ENCODE peak calls at places on chromosomes 6 and 20, in seven cellular contexts. One of them, this sample, is unnamed.

GRCh38 chr20:50717974-50718761 is 13.2 kb upstream of the PARD6B start:
- DNase-seq in HCT116: no peak
- DNase-seq in GM12878: no peak
- DNase-seq in HepG2: no peak
- DNase-seq in SK-N-SH: no peak
- DNase-seq in K562: no peak
- DNase-seq in H1: no peak
- DNase-seq in this sample: no peak

GRCh38 chr6:66964216-66964615 is 1257.2 kb upstream of the EYS start:
- DNase-seq in HCT116: no peak
- DNase-seq in GM12878: no peak
- DNase-seq in HepG2: no peak
- DNase-seq in SK-N-SH: no peak
- DNase-seq in K562: no peak
- DNase-seq in H1: no peak
- DNase-seq in this sample: no peak

GRCh38 chr6:28266962-28267694 is at the start of gene ZSCAN26:
- DNase-seq in HCT116: peak
- DNase-seq in GM12878: peak
- DNase-seq in HepG2: peak
- DNase-seq in SK-N-SH: peak
- DNase-seq in K562: peak
- DNase-seq in H1: peak
- DNase-seq in this sample: peak

GRCh38 chr20:58649288-58650180 is 1.5 kb upstream of the STX16 start:
- DNase-seq in HCT116: no peak
- DNase-seq in GM12878: no peak
- DNase-seq in HepG2: no peak
- DNase-seq in SK-N-SH: no peak
- DNase-seq in K562: no peak
- DNase-seq in H1: peak
- DNase-seq in this sample: no peak

GRCh38 chr20:36591854-36592641 is 13.5 kb upstream of the RAB5IF start:
- DNase-seq in HCT116: peak
- DNase-seq in GM12878: no peak
- DNase-seq in HepG2: peak
- DNase-seq in SK-N-SH: peak
- DNase-seq in K562: peak
- DNase-seq in H1: no peak
- DNase-seq in this sample: no peak

GRCh38 chr20:25532015-25532751 is 53.1 kb downstream of the NINL start:
- DNase-seq in HCT116: no peak
- DNase-seq in GM12878: no peak
- DNase-seq in HepG2: peak
- DNase-seq in SK-N-SH: peak
- DNase-seq in K562: peak
- DNase-seq in H1: peak
- DNase-seq in this sample: no peak

GRCh38 chr6:73134588-73134987 is 90.7 kb downstream of the KHDC1L start:
- DNase-seq in HCT116: peak
- DNase-seq in GM12878: no peak
- DNase-seq in HepG2: peak
- DNase-seq in SK-N-SH: peak
- DNase-seq in K562: peak
- DNase-seq in H1: peak
- DNase-seq in this sample: peak

GRCh38 chr6:156689656-156690055 is 87.5 kb upstream of the ARID1B start:
- DNase-seq in HCT116: no peak
- DNase-seq in GM12878: no peak
- DNase-seq in HepG2: no peak
- DNase-seq in SK-N-SH: no peak
- DNase-seq in K562: no peak
- DNase-seq in H1: no peak
- DNase-seq in this sample: no peak

GRCh38 chr6:110328231-110328630 is 29.9 kb downstream of the METTL24 start:
- DNase-seq in HCT116: no peak
- DNase-seq in GM12878: no peak
- DNase-seq in HepG2: no peak
- DNase-seq in SK-N-SH: no peak
- DNase-seq in K562: no peak
- DNase-seq in H1: no peak
- DNase-seq in this sample: no peak

GRCh38 chr6:137155830-137156229 is 17.6 kb downstream of the IL22RA2 start:
- DNase-seq in HCT116: no peak
- DNase-seq in GM12878: peak
- DNase-seq in HepG2: no peak
- DNase-seq in SK-N-SH: no peak
- DNase-seq in K562: no peak
- DNase-seq in H1: no peak
- DNase-seq in this sample: no peak

GRCh38 chr6:128310061-128310460 is 210.3 kb downstream of the PTPRK start:
- DNase-seq in HCT116: no peak
- DNase-seq in GM12878: no peak
- DNase-seq in HepG2: no peak
- DNase-seq in SK-N-SH: no peak
- DNase-seq in K562: no peak
- DNase-seq in H1: no peak
- DNase-seq in this sample: no peak

GRCh38 chr6:70725817-70726413 is 58.2 kb downstream of the SMAP1 start:
- DNase-seq in HCT116: no peak
- DNase-seq in GM12878: no peak
- DNase-seq in HepG2: no peak
- DNase-seq in SK-N-SH: no peak
- DNase-seq in K562: no peak
- DNase-seq in H1: no peak
- DNase-seq in this sample: no peak

GRCh38 chr6:128425855-128426254 is 94.5 kb downstream of the PTPRK start:
- DNase-seq in HCT116: no peak
- DNase-seq in GM12878: no peak
- DNase-seq in HepG2: no peak
- DNase-seq in SK-N-SH: no peak
- DNase-seq in K562: no peak
- DNase-seq in H1: no peak
- DNase-seq in this sample: no peak

GRCh38 chr6:45509426-45509825 is 131.7 kb upstream of the SUPT3H start:
- DNase-seq in HCT116: no peak
- DNase-seq in GM12878: no peak
- DNase-seq in HepG2: no peak
- DNase-seq in SK-N-SH: no peak
- DNase-seq in K562: no peak
- DNase-seq in H1: no peak
- DNase-seq in this sample: no peak

GRCh38 chr6:149934249-149935156 is 7.3 kb upstream of the ULBP2 start:
- DNase-seq in HCT116: peak
- DNase-seq in GM12878: peak
- DNase-seq in HepG2: peak
- DNase-seq in SK-N-SH: peak
- DNase-seq in K562: peak
- DNase-seq in H1: peak
- DNase-seq in this sample: no peak

GRCh38 chr20:373171-373890 is 7.2 kb upstream of the TRIB3 start:
- DNase-seq in HCT116: peak
- DNase-seq in GM12878: no peak
- DNase-seq in HepG2: peak
- DNase-seq in SK-N-SH: peak
- DNase-seq in K562: peak
- DNase-seq in H1: no peak
- DNase-seq in this sample: no peak

GRCh38 chr6:108793449-108794134 is 54.6 kb upstream of the ARMC2 start:
- DNase-seq in HCT116: no peak
- DNase-seq in GM12878: no peak
- DNase-seq in HepG2: peak
- DNase-seq in SK-N-SH: peak
- DNase-seq in K562: no peak
- DNase-seq in H1: no peak
- DNase-seq in this sample: no peak

GRCh38 chr6:154432533-154433476 is 76.2 kb upstream of the IPCEF1 start:
- DNase-seq in HCT116: no peak
- DNase-seq in GM12878: no peak
- DNase-seq in HepG2: no peak
- DNase-seq in SK-N-SH: no peak
- DNase-seq in K562: peak
- DNase-seq in H1: no peak
- DNase-seq in this sample: no peak

GRCh38 chr20:4014031-4014474 is 1.3 kb downstream of the RNF24 start:
- DNase-seq in HCT116: peak
- DNase-seq in GM12878: no peak
- DNase-seq in HepG2: peak
- DNase-seq in SK-N-SH: peak
- DNase-seq in K562: peak
- DNase-seq in H1: no peak
- DNase-seq in this sample: no peak

GRCh38 chr6:4017847-4018193 is 61.1 kb downstream of the FAM217A start:
- DNase-seq in HCT116: peak
- DNase-seq in GM12878: no peak
- DNase-seq in HepG2: peak
- DNase-seq in SK-N-SH: peak
- DNase-seq in K562: no peak
- DNase-seq in H1: no peak
- DNase-seq in this sample: no peak

GRCh38 chr20:58682656-58683055 is 9.9 kb upstream of the NPEPL1 start:
- DNase-seq in HCT116: no peak
- DNase-seq in GM12878: no peak
- DNase-seq in HepG2: no peak
- DNase-seq in SK-N-SH: no peak
- DNase-seq in K562: no peak
- DNase-seq in H1: no peak
- DNase-seq in this sample: no peak

GRCh38 chr20:40632346-40632976 is 56.6 kb downstream of the MAFB start:
- DNase-seq in HCT116: no peak
- DNase-seq in GM12878: no peak
- DNase-seq in HepG2: no peak
- DNase-seq in SK-N-SH: no peak
- DNase-seq in K562: no peak
- DNase-seq in H1: no peak
- DNase-seq in this sample: no peak

GRCh38 chr6:39202166-39202565 is 27.1 kb downstream of the KCNK5 start:
- DNase-seq in HCT116: no peak
- DNase-seq in GM12878: no peak
- DNase-seq in HepG2: no peak
- DNase-seq in SK-N-SH: no peak
- DNase-seq in K562: no peak
- DNase-seq in H1: no peak
- DNase-seq in this sample: no peak

GRCh38 chr6:39204646-39205244 is 24.5 kb downstream of the KCNK5 start:
- DNase-seq in HCT116: no peak
- DNase-seq in GM12878: no peak
- DNase-seq in HepG2: no peak
- DNase-seq in SK-N-SH: no peak
- DNase-seq in K562: no peak
- DNase-seq in H1: peak
- DNase-seq in this sample: no peak

GRCh38 chr6:39206250-39206721 is 23.0 kb downstream of the KCNK5 start:
- DNase-seq in HCT116: no peak
- DNase-seq in GM12878: no peak
- DNase-seq in HepG2: no peak
- DNase-seq in SK-N-SH: no peak
- DNase-seq in K562: peak
- DNase-seq in H1: no peak
- DNase-seq in this sample: no peak

GRCh38 chr6:39203398-39203797 is 25.9 kb downstream of the KCNK5 start:
- DNase-seq in HCT116: no peak
- DNase-seq in GM12878: no peak
- DNase-seq in HepG2: no peak
- DNase-seq in SK-N-SH: no peak
- DNase-seq in K562: no peak
- DNase-seq in H1: no peak
- DNase-seq in this sample: no peak

GRCh38 chr6:39203804-39204495 is 25.3 kb downstream of the KCNK5 start:
- DNase-seq in HCT116: peak
- DNase-seq in GM12878: no peak
- DNase-seq in HepG2: no peak
- DNase-seq in SK-N-SH: no peak
- DNase-seq in K562: no peak
- DNase-seq in H1: no peak
- DNase-seq in this sample: no peak
- TF ChIP-seq YY1 in HCT116: no peak
- TF ChIP-seq YY1 in GM12878: no peak
- TF ChIP-seq YY1 in HepG2: no peak
- TF ChIP-seq YY1 in SK-N-SH: no peak
- TF ChIP-seq YY1 in K562: no peak
- TF ChIP-seq YY1 in H1: no peak
- TF ChIP-seq YY1 in this sample: no peak

GRCh38 chr6:87124074-87124473 is 29.2 kb upstream of the CGA start:
- DNase-seq in HCT116: no peak
- DNase-seq in GM12878: no peak
- DNase-seq in HepG2: no peak
- DNase-seq in SK-N-SH: no peak
- DNase-seq in K562: no peak
- DNase-seq in H1: no peak
- DNase-seq in this sample: no peak
- TF ChIP-seq YY1 in HCT116: no peak
- TF ChIP-seq YY1 in GM12878: no peak
- TF ChIP-seq YY1 in HepG2: no peak
- TF ChIP-seq YY1 in SK-N-SH: no peak
- TF ChIP-seq YY1 in K562: no peak
- TF ChIP-seq YY1 in H1: no peak
- TF ChIP-seq YY1 in this sample: no peak

GRCh38 chr6:132797975-132798819 is at the start of gene SLC18B1:
- DNase-seq in HCT116: no peak
- DNase-seq in GM12878: no peak
- DNase-seq in HepG2: peak
- DNase-seq in SK-N-SH: peak
- DNase-seq in K562: peak
- DNase-seq in H1: peak
- DNase-seq in this sample: no peak
- TF ChIP-seq YY1 in HCT116: no peak
- TF ChIP-seq YY1 in GM12878: no peak
- TF ChIP-seq YY1 in HepG2: peak
- TF ChIP-seq YY1 in SK-N-SH: no peak
- TF ChIP-seq YY1 in K562: no peak
- TF ChIP-seq YY1 in H1: no peak
- TF ChIP-seq YY1 in this sample: no peak

GRCh38 chr6:1576166-1576565 is 33.5 kb upstream of the FOXC1 start:
- DNase-seq in HCT116: no peak
- DNase-seq in GM12878: no peak
- DNase-seq in HepG2: no peak
- DNase-seq in SK-N-SH: no peak
- DNase-seq in K562: no peak
- DNase-seq in H1: no peak
- DNase-seq in this sample: no peak

GRCh38 chr6:1574083-1574761 is 35.5 kb upstream of the FOXC1 start:
- DNase-seq in HCT116: no peak
- DNase-seq in GM12878: no peak
- DNase-seq in HepG2: no peak
- DNase-seq in SK-N-SH: no peak
- DNase-seq in K562: no peak
- DNase-seq in H1: peak
- DNase-seq in this sample: no peak

GRCh38 chr6:1574895-1575212 is 34.9 kb upstream of the FOXC1 start:
- DNase-seq in HCT116: no peak
- DNase-seq in GM12878: no peak
- DNase-seq in HepG2: no peak
- DNase-seq in SK-N-SH: no peak
- DNase-seq in K562: no peak
- DNase-seq in H1: peak
- DNase-seq in this sample: peak

GRCh38 chr6:1576711-1577110 is 33.0 kb upstream of the FOXC1 start:
- DNase-seq in HCT116: no peak
- DNase-seq in GM12878: no peak
- DNase-seq in HepG2: no peak
- DNase-seq in SK-N-SH: no peak
- DNase-seq in K562: no peak
- DNase-seq in H1: no peak
- DNase-seq in this sample: no peak

GRCh38 chr6:1575213-1576041 is 34.3 kb upstream of the FOXC1 start:
- DNase-seq in HCT116: no peak
- DNase-seq in GM12878: peak
- DNase-seq in HepG2: peak
- DNase-seq in SK-N-SH: no peak
- DNase-seq in K562: no peak
- DNase-seq in H1: no peak
- DNase-seq in this sample: no peak
- TF ChIP-seq YY1 in HCT116: no peak
- TF ChIP-seq YY1 in GM12878: peak
- TF ChIP-seq YY1 in HepG2: no peak
- TF ChIP-seq YY1 in SK-N-SH: no peak
- TF ChIP-seq YY1 in K562: no peak
- TF ChIP-seq YY1 in H1: no peak
- TF ChIP-seq YY1 in this sample: no peak